ENCODE peak calls at places on chromosomes 6 and 20, in seven cellular contexts. One of them, this sample, is unnamed.
A peak's percentile ranks its signal among the peaks of the same experiment; 100 is the strongest.

GRCh38 chr6:163054641-163055040 is 326.9 kb downstream of the PACRG start:
- DNase-seq in cardiac muscle cell: no peak
- DNase-seq in neural progenitor cell: no peak
- DNase-seq in Caco-2: no peak
- DNase-seq in mesenchymal stem cell: no peak
- DNase-seq in lower lobe of right lung: no peak
- DNase-seq in GM23248: no peak
- DNase-seq in this sample: no peak

GRCh38 chr6:169542491-169542890 is 159.3 kb downstream of the WDR27 start:
- DNase-seq in GM23248: no peak
- DNase-seq in mesenchymal stem cell: no peak
- DNase-seq in neural progenitor cell: no peak
- DNase-seq in lower lobe of right lung: no peak
- DNase-seq in cardiac muscle cell: no peak
- DNase-seq in Caco-2: no peak
- DNase-seq in this sample: no peak

GRCh38 chr6:219019-219570 is 73.2 kb upstream of the DUSP22 start:
- DNase-seq in cardiac muscle cell: no peak
- DNase-seq in Caco-2: no peak
- DNase-seq in GM23248: no peak
- DNase-seq in neural progenitor cell: peak; percentile 1
- DNase-seq in lower lobe of right lung: no peak
- DNase-seq in mesenchymal stem cell: no peak
- DNase-seq in this sample: no peak

GRCh38 chr6:16345449-16346330 is 107.3 kb downstream of the GMPR start:
- DNase-seq in lower lobe of right lung: no peak
- DNase-seq in GM23248: peak; percentile 94
- DNase-seq in cardiac muscle cell: no peak
- DNase-seq in mesenchymal stem cell: peak; percentile 88
- DNase-seq in Caco-2: no peak
- DNase-seq in neural progenitor cell: peak; percentile 54
- DNase-seq in this sample: no peak

GRCh38 chr6:49541210-49541724 is 9.2 kb upstream of the C6orf141 start:
- DNase-seq in lower lobe of right lung: no peak
- DNase-seq in cardiac muscle cell: no peak
- DNase-seq in GM23248: peak; percentile 72
- DNase-seq in mesenchymal stem cell: peak; percentile 90
- DNase-seq in Caco-2: no peak
- DNase-seq in neural progenitor cell: no peak
- DNase-seq in this sample: no peak

GRCh38 chr20:34458631-34459030 is 57.6 kb upstream of the DYNLRB1 start:
- DNase-seq in mesenchymal stem cell: peak; percentile 55
- DNase-seq in Caco-2: no peak
- DNase-seq in lower lobe of right lung: no peak
- DNase-seq in cardiac muscle cell: no peak
- DNase-seq in neural progenitor cell: no peak
- DNase-seq in GM23248: no peak
- DNase-seq in this sample: no peak

GRCh38 chr6:112163295-112164257 is 76.2 kb downstream of the FAM229B start:
- DNase-seq in mesenchymal stem cell: peak; percentile 71
- DNase-seq in lower lobe of right lung: peak; percentile 76
- DNase-seq in GM23248: peak; percentile 46
- DNase-seq in cardiac muscle cell: peak; percentile 68
- DNase-seq in neural progenitor cell: peak; percentile 76
- DNase-seq in Caco-2: peak; percentile 80
- DNase-seq in this sample: peak; percentile 69

GRCh38 chr6:56962451-56962850 is 7.5 kb downstream of the BEND6 start:
- DNase-seq in GM23248: peak; percentile 64
- DNase-seq in lower lobe of right lung: no peak
- DNase-seq in mesenchymal stem cell: no peak
- DNase-seq in neural progenitor cell: no peak
- DNase-seq in cardiac muscle cell: no peak
- DNase-seq in Caco-2: no peak
- DNase-seq in this sample: no peak

GRCh38 chr6:168599118-168599494 is 158.1 kb downstream of the SMOC2 start:
- DNase-seq in lower lobe of right lung: no peak
- DNase-seq in mesenchymal stem cell: no peak
- DNase-seq in GM23248: no peak
- DNase-seq in cardiac muscle cell: no peak
- DNase-seq in neural progenitor cell: no peak
- DNase-seq in Caco-2: no peak
- DNase-seq in this sample: no peak

GRCh38 chr6:20946037-20946436 is 411.8 kb downstream of the CDKAL1 start:
- DNase-seq in lower lobe of right lung: no peak
- DNase-seq in GM23248: peak; percentile 33
- DNase-seq in Caco-2: no peak
- DNase-seq in mesenchymal stem cell: peak; percentile 52
- DNase-seq in cardiac muscle cell: no peak
- DNase-seq in neural progenitor cell: no peak
- DNase-seq in this sample: no peak

GRCh38 chr20:3766832-3767433 is 620 bp downstream of the ADISSP start:
- DNase-seq in Caco-2: no peak
- DNase-seq in mesenchymal stem cell: peak; percentile 12
- DNase-seq in cardiac muscle cell: peak; percentile 17
- DNase-seq in GM23248: peak; percentile 50
- DNase-seq in neural progenitor cell: peak; percentile 59
- DNase-seq in lower lobe of right lung: peak; percentile 50
- DNase-seq in this sample: no peak

GRCh38 chr6:152148412-152148811 is 340.9 kb downstream of the ESR1 start:
- DNase-seq in cardiac muscle cell: no peak
- DNase-seq in Caco-2: no peak
- DNase-seq in GM23248: no peak
- DNase-seq in mesenchymal stem cell: no peak
- DNase-seq in neural progenitor cell: no peak
- DNase-seq in lower lobe of right lung: no peak
- DNase-seq in this sample: no peak

GRCh38 chr20:6583134-6583738 is 184.2 kb upstream of the BMP2 start:
- DNase-seq in neural progenitor cell: peak; percentile 75
- DNase-seq in mesenchymal stem cell: peak; percentile 68
- DNase-seq in Caco-2: peak; percentile 70
- DNase-seq in GM23248: peak; percentile 69
- DNase-seq in lower lobe of right lung: peak; percentile 51
- DNase-seq in cardiac muscle cell: peak; percentile 79
- DNase-seq in this sample: no peak

GRCh38 chr6:166019214-166019613 is 148.4 kb downstream of the TBXT start:
- DNase-seq in GM23248: no peak
- DNase-seq in neural progenitor cell: no peak
- DNase-seq in lower lobe of right lung: no peak
- DNase-seq in mesenchymal stem cell: no peak
- DNase-seq in cardiac muscle cell: no peak
- DNase-seq in Caco-2: no peak
- DNase-seq in this sample: no peak

GRCh38 chr6:158042245-158042798 is 60.7 kb downstream of the SYNJ2 start:
- DNase-seq in neural progenitor cell: no peak
- DNase-seq in Caco-2: no peak
- DNase-seq in cardiac muscle cell: peak; percentile 5
- DNase-seq in GM23248: peak; percentile 90
- DNase-seq in mesenchymal stem cell: peak; percentile 94
- DNase-seq in lower lobe of right lung: peak; percentile 55
- DNase-seq in this sample: no peak

GRCh38 chr6:48476257-48476656 is 365.3 kb upstream of the PTCHD4 start:
- DNase-seq in neural progenitor cell: peak; percentile 52
- DNase-seq in cardiac muscle cell: peak; percentile 47
- DNase-seq in mesenchymal stem cell: peak; percentile 45
- DNase-seq in lower lobe of right lung: no peak
- DNase-seq in GM23248: peak; percentile 2
- DNase-seq in Caco-2: peak; percentile 7
- DNase-seq in this sample: no peak

GRCh38 chr20:18524646-18525045 is 16.9 kb downstream of the SEC23B start:
- DNase-seq in cardiac muscle cell: no peak
- DNase-seq in Caco-2: no peak
- DNase-seq in neural progenitor cell: no peak
- DNase-seq in GM23248: peak; percentile 91
- DNase-seq in mesenchymal stem cell: peak; percentile 30
- DNase-seq in lower lobe of right lung: no peak
- DNase-seq in this sample: no peak

GRCh38 chr20:57999465-58000111 is 228.9 kb downstream of the ANKRD60 start:
- DNase-seq in neural progenitor cell: peak; percentile 73
- DNase-seq in GM23248: no peak
- DNase-seq in Caco-2: no peak
- DNase-seq in mesenchymal stem cell: no peak
- DNase-seq in lower lobe of right lung: peak; percentile 58
- DNase-seq in cardiac muscle cell: no peak
- DNase-seq in this sample: no peak

DNA sequence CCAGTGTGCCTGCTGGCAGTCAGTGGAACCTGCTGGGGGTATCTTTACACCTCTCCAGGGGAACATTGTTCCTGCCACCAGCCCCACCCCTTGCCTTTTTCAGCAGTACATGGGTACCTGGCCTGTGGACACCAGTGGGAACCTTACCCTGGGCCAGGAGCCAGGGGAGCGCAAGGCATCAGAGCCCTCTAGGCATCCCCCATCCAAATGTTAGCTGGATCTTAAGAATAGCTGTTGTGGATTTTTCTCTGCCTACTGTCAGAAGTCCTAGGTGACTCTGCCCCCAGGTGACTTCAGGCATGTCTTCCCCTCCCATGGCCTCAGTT is 38.8 kb upstream of the ID1 start:
- DNase-seq in mesenchymal stem cell: no peak
- DNase-seq in lower lobe of right lung: no peak
- DNase-seq in Caco-2: no peak
- DNase-seq in neural progenitor cell: no peak
- DNase-seq in cardiac muscle cell: no peak
- DNase-seq in GM23248: no peak
- DNase-seq in this sample: no peak
- H3K4me1 ChIP-seq in mesenchymal stem cell: peaks cover 59% of the 10 kb centered on the region
- H3K4me1 ChIP-seq in lower lobe of right lung: peaks cover 35% of the 10 kb centered on the region
- H3K4me1 ChIP-seq in Caco-2: peaks cover 4% of the 10 kb centered on the region
- H3K4me1 ChIP-seq in neural progenitor cell: no peaks in the 10 kb centered on the region
- H3K4me1 ChIP-seq in cardiac muscle cell: peaks cover 13% of the 10 kb centered on the region
- H3K4me1 ChIP-seq in GM23248: peaks cover 41% of the 10 kb centered on the region
- H3K4me1 ChIP-seq in this sample: peaks cover 7% of the 10 kb centered on the region

GRCh38 chr20:56765172-56766073 is 136.3 kb downstream of the TFAP2C start:
- DNase-seq in neural progenitor cell: peak; percentile 77
- DNase-seq in GM23248: peak; percentile 16
- DNase-seq in lower lobe of right lung: no peak
- DNase-seq in cardiac muscle cell: no peak
- DNase-seq in mesenchymal stem cell: no peak
- DNase-seq in Caco-2: no peak
- DNase-seq in this sample: no peak

GRCh38 chr20:56766528-56766927 is 137.4 kb downstream of the TFAP2C start:
- DNase-seq in lower lobe of right lung: no peak
- DNase-seq in neural progenitor cell: no peak
- DNase-seq in mesenchymal stem cell: no peak
- DNase-seq in cardiac muscle cell: no peak
- DNase-seq in Caco-2: no peak
- DNase-seq in GM23248: peak; percentile 43
- DNase-seq in this sample: no peak

GRCh38 chr20:56773731-56774130 is 144.6 kb downstream of the TFAP2C start:
- DNase-seq in GM23248: no peak
- DNase-seq in cardiac muscle cell: no peak
- DNase-seq in neural progenitor cell: no peak
- DNase-seq in mesenchymal stem cell: no peak
- DNase-seq in lower lobe of right lung: no peak
- DNase-seq in Caco-2: no peak
- DNase-seq in this sample: no peak

GRCh38 chr20:56774873-56775272 is 145.8 kb downstream of the TFAP2C start:
- DNase-seq in cardiac muscle cell: no peak
- DNase-seq in lower lobe of right lung: no peak
- DNase-seq in neural progenitor cell: no peak
- DNase-seq in Caco-2: no peak
- DNase-seq in GM23248: no peak
- DNase-seq in mesenchymal stem cell: no peak
- DNase-seq in this sample: no peak

DNA sequence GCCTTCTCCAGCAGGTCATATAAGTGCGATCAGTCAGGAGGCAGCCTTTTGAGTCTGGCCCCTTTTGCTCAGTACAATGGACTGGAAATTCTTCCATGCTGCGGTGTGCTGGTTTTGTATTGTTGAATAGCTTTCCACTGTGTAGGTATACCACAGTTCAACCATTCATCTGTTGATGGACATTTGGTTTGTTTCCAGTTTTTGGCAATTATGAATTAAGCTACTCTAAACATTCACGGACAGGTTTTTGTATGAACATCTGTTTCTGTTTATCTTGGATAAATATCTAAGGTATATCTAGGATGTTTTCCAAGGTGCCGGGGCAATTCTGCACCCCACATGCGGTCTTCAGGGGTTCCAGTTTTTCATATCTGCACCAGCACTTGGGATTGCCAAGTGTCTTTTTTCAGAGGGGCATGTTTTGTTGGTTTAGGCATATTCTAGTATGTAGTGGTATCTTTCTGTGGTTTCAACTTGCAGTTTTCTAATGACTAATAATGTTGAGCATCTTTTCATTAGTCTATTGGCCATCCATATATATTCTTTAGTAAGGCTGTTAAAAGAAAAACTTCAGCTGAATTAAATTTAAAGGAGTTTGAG is 141.0 kb downstream of the TFAP2C start:
- DNase-seq in neural progenitor cell: no peak
- DNase-seq in Caco-2: no peak
- DNase-seq in mesenchymal stem cell: no peak
- DNase-seq in GM23248: peak; percentile 21
- DNase-seq in cardiac muscle cell: no peak
- DNase-seq in lower lobe of right lung: no peak
- DNase-seq in this sample: no peak
- H3K4me1 ChIP-seq in neural progenitor cell: peaks cover 11% of the 10 kb centered on the region
- H3K4me1 ChIP-seq in Caco-2: no peaks in the 10 kb centered on the region
- H3K4me1 ChIP-seq in mesenchymal stem cell: no peaks in the 10 kb centered on the region
- H3K4me1 ChIP-seq in GM23248: peaks cover 6% of the 10 kb centered on the region
- H3K4me1 ChIP-seq in cardiac muscle cell: no peaks in the 10 kb centered on the region
- H3K4me1 ChIP-seq in lower lobe of right lung: no peaks in the 10 kb centered on the region
- H3K4me1 ChIP-seq in this sample: no peaks in the 10 kb centered on the region

GRCh38 chr20:50913976-50914375 is 17.3 kb downstream of the ADNP start:
- DNase-seq in GM23248: peak; percentile 80
- DNase-seq in Caco-2: no peak
- DNase-seq in neural progenitor cell: no peak
- DNase-seq in cardiac muscle cell: no peak
- DNase-seq in mesenchymal stem cell: peak; percentile 68
- DNase-seq in lower lobe of right lung: no peak
- DNase-seq in this sample: no peak

GRCh38 chr20:50916934-50917333 is 14.3 kb downstream of the ADNP start:
- DNase-seq in lower lobe of right lung: no peak
- DNase-seq in cardiac muscle cell: no peak
- DNase-seq in mesenchymal stem cell: no peak
- DNase-seq in Caco-2: no peak
- DNase-seq in GM23248: no peak
- DNase-seq in neural progenitor cell: no peak
- DNase-seq in this sample: no peak

GRCh38 chr20:50916257-50916656 is 15.0 kb downstream of the ADNP start:
- DNase-seq in cardiac muscle cell: peak; percentile 78
- DNase-seq in Caco-2: peak; percentile 81
- DNase-seq in neural progenitor cell: no peak
- DNase-seq in lower lobe of right lung: no peak
- DNase-seq in mesenchymal stem cell: peak; percentile 88
- DNase-seq in GM23248: peak; percentile 59
- DNase-seq in this sample: no peak

GRCh38 chr20:50918403-50918802 is 12.8 kb downstream of the ADNP start:
- DNase-seq in lower lobe of right lung: no peak
- DNase-seq in Caco-2: no peak
- DNase-seq in GM23248: peak; percentile 75
- DNase-seq in mesenchymal stem cell: no peak
- DNase-seq in cardiac muscle cell: no peak
- DNase-seq in neural progenitor cell: no peak
- DNase-seq in this sample: no peak

GRCh38 chr20:50915424-50915823 is 15.8 kb downstream of the ADNP start:
- DNase-seq in neural progenitor cell: no peak
- DNase-seq in mesenchymal stem cell: no peak
- DNase-seq in Caco-2: no peak
- DNase-seq in lower lobe of right lung: no peak
- DNase-seq in GM23248: peak; percentile 82
- DNase-seq in cardiac muscle cell: no peak
- DNase-seq in this sample: no peak
- H3K4me1 ChIP-seq in neural progenitor cell: peaks cover 35% of the 10 kb centered on the region
- H3K4me1 ChIP-seq in mesenchymal stem cell: peaks cover 16% of the 10 kb centered on the region
- H3K4me1 ChIP-seq in Caco-2: peaks cover 64% of the 10 kb centered on the region
- H3K4me1 ChIP-seq in lower lobe of right lung: peaks cover 87% of the 10 kb centered on the region
- H3K4me1 ChIP-seq in GM23248: peaks cover 84% of the 10 kb centered on the region
- H3K4me1 ChIP-seq in cardiac muscle cell: peaks cover 42% of the 10 kb centered on the region
- H3K4me1 ChIP-seq in this sample: peaks cover 85% of the 10 kb centered on the region

GRCh38 chr20:49695830-49696229 is 17.8 kb downstream of the B4GALT5 start:
- DNase-seq in mesenchymal stem cell: no peak
- DNase-seq in neural progenitor cell: no peak
- DNase-seq in lower lobe of right lung: no peak
- DNase-seq in Caco-2: no peak
- DNase-seq in GM23248: peak; percentile 39
- DNase-seq in cardiac muscle cell: no peak
- DNase-seq in this sample: no peak
- H3K4me1 ChIP-seq in mesenchymal stem cell: peaks cover 24% of the 10 kb centered on the region
- H3K4me1 ChIP-seq in neural progenitor cell: peaks cover 43% of the 10 kb centered on the region
- H3K4me1 ChIP-seq in lower lobe of right lung: peaks cover 81% of the 10 kb centered on the region
- H3K4me1 ChIP-seq in Caco-2: peaks cover 54% of the 10 kb centered on the region
- H3K4me1 ChIP-seq in GM23248: peaks cover 47% of the 10 kb centered on the region
- H3K4me1 ChIP-seq in cardiac muscle cell: peaks cover 10% of the 10 kb centered on the region
- H3K4me1 ChIP-seq in this sample: peaks cover 27% of the 10 kb centered on the region

This sample was measured in CD4-positive, alpha-beta memory T cell.